ENCODE peak calls at places on chromosomes 7 and 10, in four cellular contexts. S is IMR-90, W is osteoblast, A is RWPE2. L is an unnamed sample.

GRCh38 chr7:140898794-140899548 is 25.8 kb downstream of the BRAF start:
- DNase-seq in W (peak; percentile 69), S (peak; percentile 58), A (no peak), L (no peak)

GRCh38 chr10:42958142-42958868 is 118.6 kb upstream of the RET start:
- DNase-seq in S (no peak), A (no peak), W (peak; percentile 30), L (no peak)

GRCh38 chr7:156639426-156640256 is 933 bp upstream of the RNF32 start:
- DNase-seq in S (no peak), W (peak; percentile 62), A (no peak), L (no peak)

GRCh38 chr10:35492387-35493195 is 112.5 kb upstream of the GJD4 start:
- DNase-seq in A (no peak), S (no peak), W (no peak), L (no peak)

GRCh38 chr10:12388671-12389070 is 39.3 kb downstream of the CAMK1D start:
- DNase-seq in A (no peak), W (no peak), S (no peak), L (no peak)

GRCh38 chr10:72086466-72087391 is 1.6 kb downstream of the SPOCK2 start:
- DNase-seq in S (peak; percentile 19), A (peak; percentile 48), W (peak; percentile 56), L (peak; percentile 58)

GRCh38 chr10:119878524-119878923 is 5.9 kb upstream of the MCMBP start:
- DNase-seq in A (no peak), W (no peak), S (no peak), L (no peak)

GRCh38 chr7:7219216-7219615 is 36.9 kb downstream of the C1GALT1 start:
- DNase-seq in S (no peak), W (no peak), A (no peak), L (no peak)

GRCh38 chr7:149849174-149849573 is 11.0 kb downstream of the ZNF862 start:
- DNase-seq in S (no peak), A (no peak), W (peak; percentile 39), L (no peak)

GRCh38 chr10:49119746-49120145 is 4.4 kb upstream of the VSTM4 start:
- DNase-seq in S (peak; percentile 54), W (no peak), A (no peak), L (no peak)

GRCh38 chr7:27737591-27737990 is 2.4 kb upstream of the TAX1BP1 start:
- DNase-seq in W (no peak), A (no peak), S (no peak), L (no peak)

GRCh38 chr7:149773446-149774236 is at the start of gene ZNF467:
- DNase-seq in S (no peak), A (peak; percentile 47), W (peak; percentile 80), L (peak; percentile 91)

GRCh38 chr7:132045481-132045980 is 489.1 kb upstream of the PODXL start:
- DNase-seq in S (no peak), W (no peak), A (no peak), L (no peak)

GRCh38 chr10:27644307-27644939 is 101.2 kb downstream of the MKX start:
- DNase-seq in S (no peak), W (no peak), A (no peak), L (no peak)

GRCh38 chr10:69438531-69439349 is 12.5 kb upstream of the TSPAN15 start:
- DNase-seq in S (peak; percentile 16), A (no peak), W (no peak), L (peak; percentile 57)

GRCh38 chr10:119853584-119853983 is 19.1 kb downstream of the MCMBP start:
- DNase-seq in W (no peak), S (no peak), A (no peak), L (no peak)

GRCh38 chr10:16942361-16943078 is 125.3 kb upstream of the RSU1 start:
- DNase-seq in S (no peak), A (no peak), W (no peak), L (no peak)

GRCh38 chr10:16941865-16942264 is 124.6 kb upstream of the RSU1 start:
- DNase-seq in A (no peak), W (no peak), S (no peak), L (no peak)

GRCh38 chr10:16944081-16944922 is 127.1 kb upstream of the RSU1 start:
- DNase-seq in W (no peak), A (no peak), S (peak; percentile 69), L (no peak)

GRCh38 chr10:16943301-16944080 is 126.3 kb upstream of the RSU1 start:
- DNase-seq in S (no peak), W (no peak), A (no peak), L (no peak)

DNA sequence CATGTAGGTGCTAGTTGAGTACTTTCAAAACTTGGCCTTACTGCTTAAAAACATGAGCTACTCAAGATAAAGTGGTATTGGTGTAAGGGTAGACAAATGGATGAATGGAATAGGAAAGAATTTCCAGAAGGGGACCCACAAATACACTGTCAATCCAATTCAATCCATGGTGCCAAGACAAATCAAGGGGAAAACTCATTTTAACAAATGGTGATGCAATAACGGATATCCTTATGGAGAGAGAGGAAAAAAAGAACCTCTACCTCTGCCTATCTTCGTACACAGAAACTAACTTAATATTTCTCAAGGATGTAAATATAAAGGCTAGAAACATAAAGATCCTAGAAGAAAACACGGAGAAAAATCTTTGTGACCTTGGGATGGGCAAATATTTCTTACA is 123.8 kb upstream of the RSU1 start:
- DNase-seq in S (no peak), A (no peak), W (no peak), L (no peak)
- TF ChIP-seq CTCF in S (no peak), A (no peak), W (no peak), L (no peak)

GRCh38 chr10:97570146-97570788 is 2.3 kb upstream of the ANKRD2 start:
- DNase-seq in W (no peak), A (no peak), S (no peak), L (peak; percentile 66)

GRCh38 chr10:97572214-97572989 is at the start of gene ANKRD2:
- DNase-seq in S (peak; percentile 79), A (no peak), W (peak; percentile 96), L (peak; percentile 64)

GRCh38 chr10:97573021-97573420 is 442 bp downstream of the ANKRD2 start:
- DNase-seq in A (no peak), W (peak; percentile 73), S (peak; percentile 30), L (no peak)

GRCh38 chr10:97570789-97571536 is 1.6 kb upstream of the ANKRD2 start:
- DNase-seq in S (no peak), A (no peak), W (no peak), L (no peak)

DNA sequence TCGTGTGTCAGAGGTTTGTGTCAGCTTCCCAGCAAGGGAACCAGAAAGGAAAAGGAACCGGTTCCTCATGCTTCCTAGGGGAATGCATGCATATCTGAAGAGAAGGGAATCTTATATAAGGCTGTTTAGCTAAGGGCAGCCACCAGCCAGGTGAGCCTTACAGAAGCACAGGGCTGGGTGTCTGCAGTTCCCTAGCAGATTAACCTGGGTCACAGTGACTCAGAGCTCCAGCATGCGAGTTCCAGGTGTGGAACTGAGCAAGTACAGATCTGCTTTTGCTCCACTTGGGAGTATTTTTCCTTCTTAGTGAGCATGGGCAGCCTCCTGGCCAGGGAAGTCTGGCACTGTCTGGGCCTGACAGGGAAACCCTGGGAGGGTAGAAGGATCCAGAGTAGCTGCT is 957 bp upstream of the ANKRD2 start:
- DNase-seq in W (no peak), A (peak; percentile 93), S (no peak), L (no peak)
- H3K27ac ChIP-seq in W (no peak overlapping the region), A (peak overlapping the region; percentile 99), S (no peak overlapping the region), L (peak overlapping the region; percentile 65)

GRCh38 chr10:32922164-32922563 is 35.9 kb downstream of the ITGB1 start:
- DNase-seq in S (no peak), A (no peak), W (no peak), L (no peak)
- H3K36me3 ChIP-seq in S (peaks cover 61% of the 10 kb centered on the region), A (peaks cover 100% of the 10 kb centered on the region), W (peaks cover 93% of the 10 kb centered on the region), L (peaks cover 9% of the 10 kb centered on the region)

GRCh38 chr7:108097703-108098102 is 32.5 kb downstream of the LAMB4 start:
- DNase-seq in S (no peak), W (peak; percentile 63), A (no peak), L (no peak)
- TF ChIP-seq CTCF in S (peak; percentile 12), W (peak; percentile 61), A (peak; percentile 67), L (peak; percentile 30)

DNA sequence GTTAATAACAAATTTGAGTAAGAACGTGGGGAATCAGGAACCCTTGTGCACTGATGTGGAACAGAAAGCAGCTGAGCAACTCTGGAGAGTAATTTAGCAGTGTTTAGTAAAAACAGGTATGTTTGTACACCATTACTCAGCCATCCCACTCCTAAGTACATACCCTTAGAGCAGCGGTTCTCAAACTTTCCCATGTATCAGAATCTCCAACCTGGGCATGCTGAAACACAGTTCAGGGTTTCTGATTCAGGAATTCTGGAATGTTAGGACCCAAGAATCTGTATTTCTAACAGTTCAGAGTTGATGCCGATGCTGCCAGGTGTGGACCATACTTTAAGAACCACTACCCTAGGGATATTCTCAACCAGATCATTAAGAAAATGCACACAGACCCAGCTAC is 5.1 kb downstream of the SGMS1 start:
- DNase-seq in S (no peak), W (no peak), A (no peak), L (no peak)
- H3K27ac ChIP-seq in S (no peak overlapping the region), W (no peak overlapping the region), A (no peak overlapping the region), L (no peak overlapping the region)

GRCh38 chr7:139598642-139599041 is 75.2 kb downstream of the CLEC2L start:
- DNase-seq in W (no peak), S (no peak), A (no peak), L (no peak)

GRCh38 chr7:139596626-139597025 is 73.1 kb downstream of the CLEC2L start:
- DNase-seq in S (no peak), W (no peak), A (no peak), L (peak; percentile 53)

GRCh38 chr7:139594911-139595476 is 71.5 kb downstream of the CLEC2L start:
- DNase-seq in W (no peak), S (no peak), A (no peak), L (no peak)

GRCh38 chr7:139595806-139596205 is 72.3 kb downstream of the CLEC2L start:
- DNase-seq in S (no peak), W (no peak), A (no peak), L (peak; percentile 30)

GRCh38 chr7:139597028-139597427 is 73.5 kb downstream of the CLEC2L start:
- DNase-seq in A (no peak), S (no peak), W (no peak), L (no peak)
- H3K36me3 ChIP-seq in A (peaks cover 94% of the 10 kb centered on the region), S (peaks cover 71% of the 10 kb centered on the region), W (peaks cover 93% of the 10 kb centered on the region), L (peaks cover 61% of the 10 kb centered on the region)

DNA sequence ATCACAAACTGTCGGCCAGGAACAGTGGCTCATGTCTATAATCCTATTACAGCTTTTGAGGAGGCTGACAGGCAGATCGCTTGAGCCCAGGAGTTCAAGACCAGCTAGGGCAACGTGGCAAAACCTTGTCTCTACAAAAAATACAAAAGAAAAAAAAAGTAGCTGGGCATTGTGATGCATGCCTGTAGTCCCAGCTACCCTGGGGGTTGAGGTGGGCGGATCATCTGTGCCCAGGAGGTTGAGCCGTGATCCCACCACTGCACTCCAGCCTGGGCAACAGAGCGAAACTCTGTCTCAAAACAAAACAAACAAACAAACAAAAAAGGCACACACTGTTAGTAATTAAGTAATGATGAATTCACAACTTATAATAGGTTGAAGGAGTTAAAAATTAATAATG is 441.5 kb upstream of the PCDH15 start:
- DNase-seq in W (no peak), S (no peak), A (no peak), L (no peak)
- TF ChIP-seq CTCF in W (no peak), S (no peak), A (no peak), L (no peak)

GRCh38 chr7:153887756-153888591 is 164.2 kb upstream of the DPP6 start:
- DNase-seq in W (no peak), S (no peak), A (no peak), L (no peak)
- H3K27ac ChIP-seq in W (no peak overlapping the region), S (no peak overlapping the region), A (no peak overlapping the region), L (no peak overlapping the region)

GRCh38 chr7:47423196-47423595 is 158.7 kb downstream of the TNS3 start:
- DNase-seq in S (no peak), A (no peak), W (no peak), L (no peak)
- H3K36me3 ChIP-seq in S (peaks cover 50% of the 10 kb centered on the region), A (peaks cover 60% of the 10 kb centered on the region), W (peaks cover 66% of the 10 kb centered on the region), L (peaks cover 3% of the 10 kb centered on the region)